ENCODE peak calls at places on chromosomes 11 and 22, in nine cellular contexts. X is anterior cingulate cortex; Y is stromal cell of bone marrow; C is activated CD4-positive, alpha-beta T cell treated with anti-CD3 and anti-CD28 coated beads, Interleukin-2, amount 50 U/mL, for 48 hours; J is GM19239; R is heart right ventricle; V is stimulated activated CD4-positive, alpha-beta T cell treated with anti-CD3 and anti-CD28 coated beads, Interleukin-12 subunit alpha, Interleukin-12 subunit beta, amount 100 ng/mL, for 48 hours; L is cardiac septum; H is tibial nerve. E is an unnamed sample.
A peak's percentile ranks its signal among the peaks of the same experiment; 100 is the strongest.

GRCh38 chr22:30005213-30005857 is 74.9 kb upstream of the HORMAD2 start:
- DNase-seq in Y (peak; percentile 63), J (peak; percentile 52), L (no peak), C (peak; percentile 75), H (peak; percentile 92), V (peak; percentile 70), R (peak; percentile 66), X (no peak), E (peak; percentile 47)

GRCh38 chr11:60985991-60986915 is 14.8 kb downstream of the CD6 start:
- DNase-seq in V (peak; percentile 82), H (no peak), Y (no peak), C (peak; percentile 88), X (no peak), J (no peak), R (no peak), L (peak; percentile 59), E (no peak)

GRCh38 chr11:25039165-25039564 is 542.3 kb downstream of the LUZP2 start:
- DNase-seq in C (no peak), R (no peak), J (no peak), Y (no peak), L (no peak), V (no peak), H (no peak), X (no peak), E (no peak)

GRCh38 chr11:30960387-30960992 is 374.3 kb upstream of the MPPED2 start:
- DNase-seq in H (no peak), C (no peak), X (no peak), J (no peak), L (no peak), R (no peak), V (no peak), Y (peak; percentile 26), E (no peak)

GRCh38 chr11:121961228-121961860 is 154.7 kb downstream of the BLID start:
- DNase-seq in H (no peak), C (no peak), X (no peak), Y (no peak), R (no peak), L (no peak), V (no peak), J (no peak), E (no peak)

GRCh38 chr11:33557201-33557600 is 143.4 kb downstream of the C11orf91 start:
- DNase-seq in X (no peak), L (no peak), J (no peak), C (no peak), Y (no peak), V (no peak), H (no peak), R (no peak), E (no peak)

GRCh38 chr22:47627561-47628253 is 865.3 kb downstream of the TBC1D22A start:
- DNase-seq in X (no peak), H (no peak), J (no peak), Y (no peak), C (no peak), L (peak; percentile 26), R (no peak), V (no peak), E (no peak)

GRCh38 chr22:22951035-22951434 is 63.4 kb downstream of the IGLL5 start:
- DNase-seq in J (no peak), H (no peak), C (no peak), Y (no peak), L (peak; percentile 29), X (no peak), V (no peak), R (no peak), E (no peak)

GRCh38 chr11:123509737-123510578 is 79.9 kb downstream of the GRAMD1B start:
- DNase-seq in L (no peak), X (peak; percentile 52), Y (peak; percentile 24), C (no peak), V (no peak), H (no peak), R (no peak), J (no peak), E (peak; percentile 39)

GRCh38 chr11:95505927-95506426 is 275.0 kb upstream of the SESN3 start:
- DNase-seq in J (no peak), Y (peak; percentile 67), C (no peak), L (no peak), V (no peak), X (no peak), H (no peak), R (no peak), E (no peak)

GRCh38 chr11:47983464-47984397 is 3.4 kb downstream of the PTPRJ start:
- DNase-seq in R (no peak), L (no peak), J (no peak), Y (no peak), C (no peak), V (no peak), H (no peak), X (no peak), E (no peak)

GRCh38 chr11:117465236-117465997 is 137.8 kb downstream of the CEP164 start:
- DNase-seq in H (no peak), X (no peak), J (no peak), C (no peak), V (no peak), Y (no peak), R (no peak), L (no peak), E (no peak)

E was measured in dorsolateral prefrontal cortex.